ENCODE peak calls at places on chromosome 14, in five cellular contexts. One of them, this sample, is unnamed.

GRCh38 chr14:104135121-104135903 is 3.1 kb upstream of the KIF26A start:
- DNase-seq in K562: no peak
- DNase-seq in mammary epithelial cell: no peak
- DNase-seq in GM23248: peak; percentile 34
- DNase-seq in endothelial cell of umbilical vein: peak; percentile 29
- DNase-seq in this sample: no peak

GRCh38 chr14:73731111-73731510 is 16.9 kb upstream of the PNMA1 start:
- DNase-seq in K562: no peak
- DNase-seq in mammary epithelial cell: no peak
- DNase-seq in GM23248: no peak
- DNase-seq in endothelial cell of umbilical vein: no peak
- DNase-seq in this sample: no peak

GRCh38 chr14:64758025-64758521 is 53.8 kb downstream of the PLEKHG3 start:
- DNase-seq in K562: no peak
- DNase-seq in mammary epithelial cell: peak; percentile 86
- DNase-seq in GM23248: peak; percentile 35
- DNase-seq in endothelial cell of umbilical vein: no peak
- DNase-seq in this sample: no peak

GRCh38 chr14:67319142-67319541 is 40.5 kb downstream of the ATP6V1D start:
- DNase-seq in K562: no peak
- DNase-seq in mammary epithelial cell: no peak
- DNase-seq in GM23248: no peak
- DNase-seq in endothelial cell of umbilical vein: no peak
- DNase-seq in this sample: no peak

GRCh38 chr14:77022219-77022852 is 6.2 kb downstream of the IRF2BPL start:
- DNase-seq in K562: no peak
- DNase-seq in mammary epithelial cell: no peak
- DNase-seq in GM23248: no peak
- DNase-seq in endothelial cell of umbilical vein: no peak
- DNase-seq in this sample: peak; percentile 39

GRCh38 chr14:75411194-75411552 is 16.6 kb upstream of the JDP2 start:
- DNase-seq in K562: no peak
- DNase-seq in mammary epithelial cell: no peak
- DNase-seq in GM23248: no peak
- DNase-seq in endothelial cell of umbilical vein: no peak
- DNase-seq in this sample: no peak

GRCh38 chr14:55780156-55780946 is 200.3 kb downstream of the KTN1 start:
- DNase-seq in K562: no peak
- DNase-seq in mammary epithelial cell: peak; percentile 67
- DNase-seq in GM23248: peak; percentile 72
- DNase-seq in endothelial cell of umbilical vein: peak; percentile 95
- DNase-seq in this sample: peak; percentile 84

GRCh38 chr14:76834296-76834695 is 8.1 kb downstream of the LRRC74A start:
- DNase-seq in K562: no peak
- DNase-seq in mammary epithelial cell: no peak
- DNase-seq in GM23248: no peak
- DNase-seq in endothelial cell of umbilical vein: no peak
- DNase-seq in this sample: peak; percentile 23

GRCh38 chr14:96811985-96812667 is 14.9 kb downstream of the VRK1 start:
- DNase-seq in K562: no peak
- DNase-seq in mammary epithelial cell: no peak
- DNase-seq in GM23248: no peak
- DNase-seq in endothelial cell of umbilical vein: no peak
- DNase-seq in this sample: no peak

GRCh38 chr14:75283884-75284563 is 5.4 kb downstream of the FOS start:
- DNase-seq in K562: peak; percentile 22
- DNase-seq in mammary epithelial cell: peak; percentile 32
- DNase-seq in GM23248: peak; percentile 66
- DNase-seq in endothelial cell of umbilical vein: no peak
- DNase-seq in this sample: peak; percentile 70

GRCh38 chr14:54173782-54174181 is 217.2 kb upstream of the BMP4 start:
- DNase-seq in K562: no peak
- DNase-seq in mammary epithelial cell: no peak
- DNase-seq in GM23248: peak; percentile 40
- DNase-seq in endothelial cell of umbilical vein: peak; percentile 75
- DNase-seq in this sample: no peak

GRCh38 chr14:73283592-73284379 is 46.5 kb downstream of the PAPLN start:
- DNase-seq in K562: no peak
- DNase-seq in mammary epithelial cell: no peak
- DNase-seq in GM23248: peak; percentile 53
- DNase-seq in endothelial cell of umbilical vein: no peak
- DNase-seq in this sample: no peak

GRCh38 chr14:79510659-79511058 is 700.6 kb downstream of the DIO2 start:
- DNase-seq in K562: no peak
- DNase-seq in mammary epithelial cell: no peak
- DNase-seq in GM23248: peak; percentile 37
- DNase-seq in endothelial cell of umbilical vein: no peak
- DNase-seq in this sample: no peak

GRCh38 chr14:74955229-74955999 is at the start of gene PGF:
- DNase-seq in K562: peak; percentile 80
- DNase-seq in mammary epithelial cell: peak; percentile 44
- DNase-seq in GM23248: peak; percentile 76
- DNase-seq in endothelial cell of umbilical vein: peak; percentile 72
- DNase-seq in this sample: peak; percentile 59

GRCh38 chr14:58760121-58760520 is 122.4 kb downstream of the DACT1 start:
- DNase-seq in K562: no peak
- DNase-seq in mammary epithelial cell: no peak
- DNase-seq in GM23248: no peak
- DNase-seq in endothelial cell of umbilical vein: no peak
- DNase-seq in this sample: no peak

GRCh38 chr14:102140027-102140749 is 491 bp downstream of the WDR20 start:
- DNase-seq in K562: peak; percentile 46
- DNase-seq in mammary epithelial cell: peak; percentile 49
- DNase-seq in GM23248: peak; percentile 69
- DNase-seq in endothelial cell of umbilical vein: peak; percentile 33
- DNase-seq in this sample: peak; percentile 54

GRCh38 chr14:54565236-54566151 is 1.4 kb upstream of the SAMD4A start:
- DNase-seq in K562: peak; percentile 61
- DNase-seq in mammary epithelial cell: peak; percentile 79
- DNase-seq in GM23248: peak; percentile 96
- DNase-seq in endothelial cell of umbilical vein: peak; percentile 94
- DNase-seq in this sample: peak; percentile 91

GRCh38 chr14:30234966-30235365 is 307.3 kb upstream of the PRKD1 start:
- DNase-seq in K562: no peak
- DNase-seq in mammary epithelial cell: no peak
- DNase-seq in GM23248: no peak
- DNase-seq in endothelial cell of umbilical vein: no peak
- DNase-seq in this sample: no peak

GRCh38 chr14:89378119-89378518 is 38.9 kb downstream of the FOXN3 start:
- DNase-seq in K562: no peak
- DNase-seq in mammary epithelial cell: peak; percentile 53
- DNase-seq in GM23248: peak; percentile 77
- DNase-seq in endothelial cell of umbilical vein: no peak
- DNase-seq in this sample: no peak

GRCh38 chr14:76168531-76168930 is 16.8 kb downstream of the GPATCH2L start:
- DNase-seq in K562: no peak
- DNase-seq in mammary epithelial cell: peak; percentile 9
- DNase-seq in GM23248: peak; percentile 7
- DNase-seq in endothelial cell of umbilical vein: no peak
- DNase-seq in this sample: no peak

GRCh38 chr14:96509457-96510090 is 7.4 kb downstream of the PAPOLA start:
- DNase-seq in K562: no peak
- DNase-seq in mammary epithelial cell: no peak
- DNase-seq in GM23248: no peak
- DNase-seq in endothelial cell of umbilical vein: no peak
- DNase-seq in this sample: no peak

GRCh38 chr14:23660290-23661226 is 24.4 kb downstream of the DHRS2 start:
- DNase-seq in K562: no peak
- DNase-seq in mammary epithelial cell: no peak
- DNase-seq in GM23248: no peak
- DNase-seq in endothelial cell of umbilical vein: no peak
- DNase-seq in this sample: peak; percentile 4

GRCh38 chr14:44449694-44450093 is 57.4 kb downstream of the FSCB start:
- DNase-seq in K562: no peak
- DNase-seq in mammary epithelial cell: no peak
- DNase-seq in GM23248: no peak
- DNase-seq in endothelial cell of umbilical vein: no peak
- DNase-seq in this sample: peak; percentile 62

GRCh38 chr14:89178376-89178775 is 238.7 kb downstream of the FOXN3 start:
- DNase-seq in K562: no peak
- DNase-seq in mammary epithelial cell: no peak
- DNase-seq in GM23248: no peak
- DNase-seq in endothelial cell of umbilical vein: no peak
- DNase-seq in this sample: no peak

GRCh38 chr14:106442857-106443256 is 916.5 kb downstream of the TMEM121 start:
- DNase-seq in K562: no peak
- DNase-seq in mammary epithelial cell: no peak
- DNase-seq in GM23248: no peak
- DNase-seq in endothelial cell of umbilical vein: no peak
- DNase-seq in this sample: no peak

GRCh38 chr14:85542623-85543022 is 12.7 kb downstream of the FLRT2 start:
- DNase-seq in K562: no peak
- DNase-seq in mammary epithelial cell: no peak
- DNase-seq in GM23248: no peak
- DNase-seq in endothelial cell of umbilical vein: no peak
- DNase-seq in this sample: no peak

GRCh38 chr14:89988787-89989186 is 33.1 kb downstream of the TDP1 start:
- DNase-seq in K562: no peak
- DNase-seq in mammary epithelial cell: no peak
- DNase-seq in GM23248: no peak
- DNase-seq in endothelial cell of umbilical vein: no peak
- DNase-seq in this sample: no peak

GRCh38 chr14:58878740-58879139 is 241.0 kb downstream of the DACT1 start:
- DNase-seq in K562: no peak
- DNase-seq in mammary epithelial cell: no peak
- DNase-seq in GM23248: no peak
- DNase-seq in endothelial cell of umbilical vein: no peak
- DNase-seq in this sample: no peak

GRCh38 chr14:67358914-67359313 is 690 bp downstream of the ATP6V1D start:
- DNase-seq in K562: no peak
- DNase-seq in mammary epithelial cell: peak; percentile 23
- DNase-seq in GM23248: peak; percentile 16
- DNase-seq in endothelial cell of umbilical vein: no peak
- DNase-seq in this sample: peak; percentile 18

GRCh38 chr14:24051789-24052655 is at the start of gene CARMIL3:
- DNase-seq in K562: peak; percentile 89
- DNase-seq in mammary epithelial cell: peak; percentile 30
- DNase-seq in GM23248: peak; percentile 71
- DNase-seq in endothelial cell of umbilical vein: peak; percentile 57
- DNase-seq in this sample: peak; percentile 64

GRCh38 chr14:99879401-99880295 is 86.4 kb downstream of the EML1 start:
- DNase-seq in K562: no peak
- DNase-seq in mammary epithelial cell: peak; percentile 28
- DNase-seq in GM23248: peak; percentile 93
- DNase-seq in endothelial cell of umbilical vein: no peak
- DNase-seq in this sample: peak; percentile 22
- H3K27ac ChIP-seq in K562: no peak overlapping the region
- H3K27ac ChIP-seq in mammary epithelial cell: no peak overlapping the region
- H3K27ac ChIP-seq in GM23248: peak overlapping the region; percentile 85
- H3K27ac ChIP-seq in endothelial cell of umbilical vein: no peak overlapping the region
- H3K27ac ChIP-seq in this sample: no peak overlapping the region

GRCh38 chr14:105168496-105168978 is at the start of gene JAG2:
- DNase-seq in K562: no peak
- DNase-seq in mammary epithelial cell: peak; percentile 68
- DNase-seq in GM23248: peak; percentile 33
- DNase-seq in endothelial cell of umbilical vein: peak; percentile 33
- DNase-seq in this sample: peak; percentile 31
- H3K4me3 ChIP-seq in K562: peak within 1 kb of the TSS; percentile 47
- H3K4me3 ChIP-seq in mammary epithelial cell: peak within 1 kb of the TSS; percentile 11
- H3K4me3 ChIP-seq in GM23248: no peak within 1 kb of the TSS
- H3K4me3 ChIP-seq in endothelial cell of umbilical vein: peak within 1 kb of the TSS; percentile 71
- H3K4me3 ChIP-seq in this sample: peak within 1 kb of the TSS; percentile 21

GRCh38 chr14:100836961-100837811 is 11.3 kb downstream of the MEG3 start:
- DNase-seq in K562: no peak
- DNase-seq in mammary epithelial cell: no peak
- DNase-seq in GM23248: no peak
- DNase-seq in endothelial cell of umbilical vein: no peak
- DNase-seq in this sample: no peak

GRCh38 chr14:100835278-100836052 is 9.5 kb downstream of the MEG3 start:
- DNase-seq in K562: no peak
- DNase-seq in mammary epithelial cell: no peak
- DNase-seq in GM23248: no peak
- DNase-seq in endothelial cell of umbilical vein: no peak
- DNase-seq in this sample: no peak

GRCh38 chr14:100837812-100838170 is 11.9 kb downstream of the MEG3 start:
- DNase-seq in K562: no peak
- DNase-seq in mammary epithelial cell: no peak
- DNase-seq in GM23248: no peak
- DNase-seq in endothelial cell of umbilical vein: no peak
- DNase-seq in this sample: no peak

GRCh38 chr14:100834441-100835277 is 8.7 kb downstream of the MEG3 start:
- DNase-seq in K562: no peak
- DNase-seq in mammary epithelial cell: no peak
- DNase-seq in GM23248: no peak
- DNase-seq in endothelial cell of umbilical vein: no peak
- DNase-seq in this sample: no peak

DNA sequence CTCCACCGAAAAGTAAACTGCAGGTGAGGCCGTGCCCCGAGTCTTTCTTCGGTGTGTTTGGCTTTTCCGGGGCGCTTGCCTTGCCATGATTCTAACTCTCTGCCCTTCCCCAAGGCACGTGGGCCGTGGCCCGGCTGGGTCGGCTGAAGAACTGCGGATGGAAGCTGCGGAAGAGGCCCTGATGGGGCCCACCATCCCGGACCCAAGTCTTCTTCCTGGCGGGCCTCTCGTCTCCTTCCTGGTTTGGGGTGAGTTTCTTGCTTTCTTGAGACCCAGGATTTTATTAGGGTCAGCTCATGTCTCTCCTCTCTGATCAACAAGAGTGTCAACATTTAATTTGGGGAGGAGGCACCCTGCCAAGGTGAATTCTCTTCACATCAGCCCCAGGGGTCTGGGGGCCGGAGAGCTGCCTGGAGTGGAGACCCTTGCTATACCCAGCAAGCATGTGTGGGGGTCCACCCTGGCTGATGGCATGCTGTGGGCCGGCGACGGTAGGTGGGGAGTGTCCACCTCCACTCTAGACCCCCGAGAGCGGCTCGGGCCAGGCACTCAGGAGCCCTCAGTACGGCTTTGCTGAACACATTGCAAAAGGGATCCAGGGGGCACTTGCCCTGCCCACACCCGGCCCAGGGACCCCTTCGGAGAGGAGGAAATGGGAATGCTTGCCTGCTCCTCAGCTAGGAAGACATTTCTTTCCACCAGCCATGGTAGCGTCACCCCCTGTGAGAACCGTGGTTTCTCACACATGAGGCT is 10.3 kb downstream of the MEG3 start:
- DNase-seq in K562: no peak
- DNase-seq in mammary epithelial cell: no peak
- DNase-seq in GM23248: no peak
- DNase-seq in endothelial cell of umbilical vein: no peak
- DNase-seq in this sample: no peak
- H3K27me3 ChIP-seq in K562: no peaks in the 10 kb centered on the region
- H3K27me3 ChIP-seq in mammary epithelial cell: no peaks in the 10 kb centered on the region
- H3K27me3 ChIP-seq in GM23248: no peaks in the 10 kb centered on the region
- H3K27me3 ChIP-seq in endothelial cell of umbilical vein: no peaks in the 10 kb centered on the region
- H3K27me3 ChIP-seq in this sample: no peaks in the 10 kb centered on the region

GRCh38 chr14:50018236-50019210 is 97.8 kb downstream of the VCPKMT start:
- DNase-seq in K562: no peak
- DNase-seq in mammary epithelial cell: peak; percentile 57
- DNase-seq in GM23248: peak; percentile 63
- DNase-seq in endothelial cell of umbilical vein: peak; percentile 20
- DNase-seq in this sample: peak; percentile 86
- H3K27ac ChIP-seq in K562: no peak overlapping the region
- H3K27ac ChIP-seq in mammary epithelial cell: no peak overlapping the region
- H3K27ac ChIP-seq in GM23248: peak overlapping the region; percentile 61
- H3K27ac ChIP-seq in endothelial cell of umbilical vein: no peak overlapping the region
- H3K27ac ChIP-seq in this sample: no peak overlapping the region

GRCh38 chr14:34930591-34931069 is 52.2 kb upstream of the SRP54 start:
- DNase-seq in K562: no peak
- DNase-seq in mammary epithelial cell: no peak
- DNase-seq in GM23248: no peak
- DNase-seq in endothelial cell of umbilical vein: peak; percentile 29
- DNase-seq in this sample: peak; percentile 25
- H3K4me3 ChIP-seq in K562: no peak overlapping the region
- H3K4me3 ChIP-seq in mammary epithelial cell: no peak overlapping the region
- H3K4me3 ChIP-seq in GM23248: no peak overlapping the region
- H3K4me3 ChIP-seq in endothelial cell of umbilical vein: no peak overlapping the region
- H3K4me3 ChIP-seq in this sample: no peak overlapping the region

This sample was measured in small intestine.